ENCODE peak calls at places on chromosome 13, in five cellular contexts. H is AML-193; S is amygdala; P is stimulated activated effector memory CD8-positive, alpha-beta T cell treated with anti-CD3 and anti-CD28 coated beads, Interleukin-12 subunit alpha, Interleukin-12 subunit beta, amount 100 ng/mL, for 72 hours; Q is SW 1271. X is an unnamed sample.

GRCh38 chr13:29524641-29525040 is 70.8 kb downstream of the SLC7A1 start:
- DNase-seq in H (no peak), S (no peak), P (no peak), Q (no peak), X (no peak)

GRCh38 chr13:20943519-20944012 is 41.0 kb upstream of the XPO4 start:
- DNase-seq in H (peak; percentile 98), S (peak; percentile 44), P (peak; percentile 47), Q (peak; percentile 88), X (peak; percentile 73)

GRCh38 chr13:50421457-50422130 is 406.4 kb downstream of the KCNRG start:
- DNase-seq in H (no peak), S (no peak), P (no peak), Q (no peak), X (no peak)

GRCh38 chr13:29472317-29472961 is 123.0 kb downstream of the SLC7A1 start:
- DNase-seq in H (peak; percentile 76), S (no peak), P (peak; percentile 20), Q (peak; percentile 37), X (no peak)

GRCh38 chr13:34156841-34157365 is 339.0 kb downstream of the RFC3 start:
- DNase-seq in H (no peak), S (peak; percentile 16), P (no peak), Q (peak; percentile 96), X (peak; percentile 49)

GRCh38 chr13:113437408-113438010 is 15.8 kb downstream of the ADPRHL1 start:
- DNase-seq in H (no peak), S (no peak), P (no peak), Q (no peak), X (no peak)

GRCh38 chr13:44768775-44769578 is 192.8 kb upstream of the TSC22D1 start:
- DNase-seq in H (no peak), S (no peak), P (no peak), Q (no peak), X (no peak)

GRCh38 chr13:85825454-85825853 is 26.2 kb upstream of the SLITRK6 start:
- DNase-seq in H (no peak), S (no peak), P (no peak), Q (no peak), X (no peak)

GRCh38 chr13:64855506-64855905 is 2374.6 kb downstream of the PCDH9 start:
- DNase-seq in H (no peak), S (no peak), P (no peak), Q (no peak), X (no peak)

GRCh38 chr13:51003642-51004041 is 94.1 kb downstream of the RNASEH2B start:
- DNase-seq in H (no peak), S (no peak), P (no peak), Q (no peak), X (no peak)

GRCh38 chr13:21894703-21895699 is 224.1 kb downstream of the FGF9 start:
- DNase-seq in H (no peak), S (no peak), P (no peak), Q (no peak), X (no peak)

GRCh38 chr13:51624695-51625345 is 40.6 kb downstream of the WDFY2 start:
- DNase-seq in H (no peak), S (no peak), P (no peak), Q (no peak), X (no peak)

GRCh38 chr13:35164324-35164932 is 222.4 kb downstream of the NBEA start:
- DNase-seq in H (peak; percentile 80), S (no peak), P (no peak), Q (peak; percentile 73), X (no peak)

GRCh38 chr13:106529415-106530208 is 5.8 kb downstream of the EFNB2 start:
- DNase-seq in H (no peak), S (no peak), P (no peak), Q (no peak), X (no peak)

GRCh38 chr13:58712191-58712590 is 1080.6 kb downstream of the PCDH17 start:
- DNase-seq in H (no peak), S (no peak), P (no peak), Q (peak; percentile 1), X (no peak)

GRCh38 chr13:44904982-44905381 is 84.3 kb downstream of the NUFIP1 start:
- DNase-seq in H (no peak), S (no peak), P (no peak), Q (no peak), X (no peak)

GRCh38 chr13:105598551-105598950 is 936.9 kb downstream of the EFNB2 start:
- DNase-seq in H (no peak), S (no peak), P (no peak), Q (no peak), X (no peak)

GRCh38 chr13:30158774-30159445 is 148.4 kb downstream of the KATNAL1 start:
- DNase-seq in H (no peak), S (no peak), P (no peak), Q (no peak), X (no peak)

GRCh38 chr13:86856996-86857395 is 814.2 kb upstream of the SLITRK5 start:
- DNase-seq in H (no peak), S (no peak), P (no peak), Q (no peak), X (no peak)

GRCh38 chr13:43744630-43745029 is 42.1 kb downstream of the ENOX1 start:
- DNase-seq in H (no peak), S (no peak), P (no peak), Q (no peak), X (no peak)

GRCh38 chr13:76029088-76029487 is 393.0 kb downstream of the LMO7 start:
- DNase-seq in H (peak; percentile 11), S (no peak), P (no peak), Q (no peak), X (no peak)

GRCh38 chr13:103883152-103883551 is 816.9 kb upstream of the SLC10A2 start:
- DNase-seq in H (peak; percentile 14), S (peak; percentile 80), P (no peak), Q (peak; percentile 49), X (peak; percentile 62)

X was measured in HS-5.